ENCODE peak calls at places on chromosomes 1 and 21, in ten cellular contexts. One of them, this sample, is unnamed.

GRCh38 chr1:111622166-111622565 is 2.6 kb downstream of the RAP1A start:
- DNase-seq in fibroblast of lung: no peak
- DNase-seq in choroid plexus epithelial cell: no peak
- DNase-seq in H7: no peak
- DNase-seq in left cardiac atrium: no peak
- DNase-seq in MG63: no peak
- DNase-seq in NCI-H1436: no peak
- DNase-seq in stimulated activated CD4-positive, alpha-beta T cell treated with anti-CD3 and anti-CD28 coated beads, TNF-alpha, amount 100 ng/mL, for 1 hour: no peak
- DNase-seq in substantia nigra: no peak
- DNase-seq in GM03348: no peak
- DNase-seq in this sample: no peak

GRCh38 chr1:53769780-53770179 is 30.8 kb upstream of the GLIS1 start:
- DNase-seq in NCI-H1436: no peak
- DNase-seq in fibroblast of lung: peak; percentile 71
- DNase-seq in left cardiac atrium: no peak
- DNase-seq in choroid plexus epithelial cell: peak; percentile 65
- DNase-seq in substantia nigra: no peak
- DNase-seq in H7: no peak
- DNase-seq in stimulated activated CD4-positive, alpha-beta T cell treated with anti-CD3 and anti-CD28 coated beads, TNF-alpha, amount 100 ng/mL, for 1 hour: no peak
- DNase-seq in MG63: no peak
- DNase-seq in GM03348: peak; percentile 24
- DNase-seq in this sample: no peak

GRCh38 chr1:17713993-17714392 is 41.1 kb upstream of the ACTL8 start:
- DNase-seq in H7: no peak
- DNase-seq in substantia nigra: no peak
- DNase-seq in choroid plexus epithelial cell: no peak
- DNase-seq in GM03348: no peak
- DNase-seq in MG63: no peak
- DNase-seq in fibroblast of lung: no peak
- DNase-seq in stimulated activated CD4-positive, alpha-beta T cell treated with anti-CD3 and anti-CD28 coated beads, TNF-alpha, amount 100 ng/mL, for 1 hour: no peak
- DNase-seq in NCI-H1436: no peak
- DNase-seq in left cardiac atrium: no peak
- DNase-seq in this sample: no peak

GRCh38 chr21:32520885-32521735 is 64.2 kb downstream of the TCP10L start:
- DNase-seq in choroid plexus epithelial cell: peak; percentile 98
- DNase-seq in left cardiac atrium: peak; percentile 95
- DNase-seq in NCI-H1436: no peak
- DNase-seq in H7: no peak
- DNase-seq in fibroblast of lung: peak; percentile 97
- DNase-seq in stimulated activated CD4-positive, alpha-beta T cell treated with anti-CD3 and anti-CD28 coated beads, TNF-alpha, amount 100 ng/mL, for 1 hour: no peak
- DNase-seq in MG63: peak; percentile 84
- DNase-seq in GM03348: peak; percentile 85
- DNase-seq in substantia nigra: peak; percentile 65
- DNase-seq in this sample: no peak

GRCh38 chr21:14911351-14911750 is 153.4 kb downstream of the NRIP1 start:
- DNase-seq in GM03348: no peak
- DNase-seq in fibroblast of lung: no peak
- DNase-seq in substantia nigra: no peak
- DNase-seq in left cardiac atrium: no peak
- DNase-seq in stimulated activated CD4-positive, alpha-beta T cell treated with anti-CD3 and anti-CD28 coated beads, TNF-alpha, amount 100 ng/mL, for 1 hour: no peak
- DNase-seq in choroid plexus epithelial cell: no peak
- DNase-seq in MG63: no peak
- DNase-seq in H7: no peak
- DNase-seq in NCI-H1436: no peak
- DNase-seq in this sample: no peak

GRCh38 chr1:61616830-61617229 is 108.1 kb downstream of the TM2D1 start:
- DNase-seq in substantia nigra: no peak
- DNase-seq in H7: no peak
- DNase-seq in left cardiac atrium: no peak
- DNase-seq in fibroblast of lung: no peak
- DNase-seq in choroid plexus epithelial cell: no peak
- DNase-seq in NCI-H1436: no peak
- DNase-seq in MG63: no peak
- DNase-seq in stimulated activated CD4-positive, alpha-beta T cell treated with anti-CD3 and anti-CD28 coated beads, TNF-alpha, amount 100 ng/mL, for 1 hour: no peak
- DNase-seq in GM03348: no peak
- DNase-seq in this sample: no peak

GRCh38 chr1:46679789-46680573 is 8.3 kb downstream of the TEX38 start:
- DNase-seq in stimulated activated CD4-positive, alpha-beta T cell treated with anti-CD3 and anti-CD28 coated beads, TNF-alpha, amount 100 ng/mL, for 1 hour: no peak
- DNase-seq in left cardiac atrium: no peak
- DNase-seq in choroid plexus epithelial cell: no peak
- DNase-seq in H7: no peak
- DNase-seq in GM03348: no peak
- DNase-seq in NCI-H1436: no peak
- DNase-seq in fibroblast of lung: no peak
- DNase-seq in substantia nigra: no peak
- DNase-seq in MG63: no peak
- DNase-seq in this sample: no peak

GRCh38 chr1:22665752-22666151 is 12.7 kb downstream of the C1QB start:
- DNase-seq in NCI-H1436: peak; percentile 8
- DNase-seq in H7: peak; percentile 86
- DNase-seq in stimulated activated CD4-positive, alpha-beta T cell treated with anti-CD3 and anti-CD28 coated beads, TNF-alpha, amount 100 ng/mL, for 1 hour: no peak
- DNase-seq in GM03348: peak; percentile 64
- DNase-seq in substantia nigra: peak; percentile 24
- DNase-seq in fibroblast of lung: peak; percentile 21
- DNase-seq in MG63: peak; percentile 14
- DNase-seq in choroid plexus epithelial cell: peak; percentile 65
- DNase-seq in left cardiac atrium: no peak
- DNase-seq in this sample: no peak

GRCh38 chr21:42745511-42746239 is 92.3 kb downstream of the PDE9A start:
- DNase-seq in fibroblast of lung: no peak
- DNase-seq in stimulated activated CD4-positive, alpha-beta T cell treated with anti-CD3 and anti-CD28 coated beads, TNF-alpha, amount 100 ng/mL, for 1 hour: no peak
- DNase-seq in H7: no peak
- DNase-seq in NCI-H1436: no peak
- DNase-seq in MG63: no peak
- DNase-seq in choroid plexus epithelial cell: no peak
- DNase-seq in substantia nigra: no peak
- DNase-seq in left cardiac atrium: no peak
- DNase-seq in GM03348: no peak
- DNase-seq in this sample: no peak

GRCh38 chr1:208445710-208446702 is 201.8 kb upstream of the PLXNA2 start:
- DNase-seq in left cardiac atrium: no peak
- DNase-seq in MG63: no peak
- DNase-seq in H7: no peak
- DNase-seq in NCI-H1436: no peak
- DNase-seq in fibroblast of lung: no peak
- DNase-seq in choroid plexus epithelial cell: no peak
- DNase-seq in GM03348: no peak
- DNase-seq in substantia nigra: no peak
- DNase-seq in stimulated activated CD4-positive, alpha-beta T cell treated with anti-CD3 and anti-CD28 coated beads, TNF-alpha, amount 100 ng/mL, for 1 hour: no peak
- DNase-seq in this sample: no peak

GRCh38 chr1:74629283-74629682 is 44.3 kb downstream of the ERICH3 start:
- DNase-seq in fibroblast of lung: no peak
- DNase-seq in H7: peak; percentile 7
- DNase-seq in substantia nigra: no peak
- DNase-seq in NCI-H1436: no peak
- DNase-seq in left cardiac atrium: no peak
- DNase-seq in GM03348: no peak
- DNase-seq in stimulated activated CD4-positive, alpha-beta T cell treated with anti-CD3 and anti-CD28 coated beads, TNF-alpha, amount 100 ng/mL, for 1 hour: no peak
- DNase-seq in choroid plexus epithelial cell: no peak
- DNase-seq in MG63: no peak
- DNase-seq in this sample: no peak

GRCh38 chr1:87134061-87134460 is 194.6 kb upstream of the LMO4 start:
- DNase-seq in fibroblast of lung: no peak
- DNase-seq in H7: peak; percentile 15
- DNase-seq in GM03348: peak; percentile 27
- DNase-seq in stimulated activated CD4-positive, alpha-beta T cell treated with anti-CD3 and anti-CD28 coated beads, TNF-alpha, amount 100 ng/mL, for 1 hour: no peak
- DNase-seq in choroid plexus epithelial cell: no peak
- DNase-seq in MG63: no peak
- DNase-seq in left cardiac atrium: no peak
- DNase-seq in NCI-H1436: no peak
- DNase-seq in substantia nigra: peak; percentile 74
- DNase-seq in this sample: no peak

GRCh38 chr1:171110485-171111340 is 20.0 kb downstream of the FMO3 start:
- DNase-seq in stimulated activated CD4-positive, alpha-beta T cell treated with anti-CD3 and anti-CD28 coated beads, TNF-alpha, amount 100 ng/mL, for 1 hour: no peak
- DNase-seq in substantia nigra: no peak
- DNase-seq in H7: no peak
- DNase-seq in left cardiac atrium: no peak
- DNase-seq in GM03348: peak; percentile 4
- DNase-seq in MG63: no peak
- DNase-seq in NCI-H1436: no peak
- DNase-seq in choroid plexus epithelial cell: peak; percentile 53
- DNase-seq in fibroblast of lung: peak; percentile 89
- DNase-seq in this sample: no peak

GRCh38 chr21:34794686-34795085 is 125.9 kb downstream of the CLIC6 start:
- DNase-seq in choroid plexus epithelial cell: no peak
- DNase-seq in NCI-H1436: no peak
- DNase-seq in stimulated activated CD4-positive, alpha-beta T cell treated with anti-CD3 and anti-CD28 coated beads, TNF-alpha, amount 100 ng/mL, for 1 hour: no peak
- DNase-seq in substantia nigra: no peak
- DNase-seq in GM03348: no peak
- DNase-seq in left cardiac atrium: no peak
- DNase-seq in H7: no peak
- DNase-seq in MG63: no peak
- DNase-seq in fibroblast of lung: no peak
- DNase-seq in this sample: no peak

GRCh38 chr1:84782881-84783280 is 92.6 kb upstream of the SSX2IP start:
- DNase-seq in fibroblast of lung: no peak
- DNase-seq in stimulated activated CD4-positive, alpha-beta T cell treated with anti-CD3 and anti-CD28 coated beads, TNF-alpha, amount 100 ng/mL, for 1 hour: no peak
- DNase-seq in NCI-H1436: no peak
- DNase-seq in GM03348: no peak
- DNase-seq in MG63: no peak
- DNase-seq in left cardiac atrium: no peak
- DNase-seq in substantia nigra: no peak
- DNase-seq in choroid plexus epithelial cell: no peak
- DNase-seq in H7: no peak
- DNase-seq in this sample: no peak

GRCh38 chr1:29650041-29650400 is 413.7 kb downstream of the PTPRU start:
- DNase-seq in fibroblast of lung: no peak
- DNase-seq in stimulated activated CD4-positive, alpha-beta T cell treated with anti-CD3 and anti-CD28 coated beads, TNF-alpha, amount 100 ng/mL, for 1 hour: no peak
- DNase-seq in choroid plexus epithelial cell: no peak
- DNase-seq in left cardiac atrium: no peak
- DNase-seq in GM03348: no peak
- DNase-seq in MG63: no peak
- DNase-seq in substantia nigra: no peak
- DNase-seq in H7: peak; percentile 3
- DNase-seq in NCI-H1436: no peak
- DNase-seq in this sample: no peak

GRCh38 chr21:43936186-43936967 is 71.4 kb downstream of the AGPAT3 start:
- DNase-seq in fibroblast of lung: no peak
- DNase-seq in choroid plexus epithelial cell: no peak
- DNase-seq in substantia nigra: peak; percentile 32
- DNase-seq in MG63: no peak
- DNase-seq in H7: peak; percentile 45
- DNase-seq in stimulated activated CD4-positive, alpha-beta T cell treated with anti-CD3 and anti-CD28 coated beads, TNF-alpha, amount 100 ng/mL, for 1 hour: no peak
- DNase-seq in NCI-H1436: no peak
- DNase-seq in left cardiac atrium: no peak
- DNase-seq in GM03348: peak; percentile 68
- DNase-seq in this sample: no peak

GRCh38 chr21:43188712-43189151 is 19.9 kb downstream of the CRYAA start:
- DNase-seq in stimulated activated CD4-positive, alpha-beta T cell treated with anti-CD3 and anti-CD28 coated beads, TNF-alpha, amount 100 ng/mL, for 1 hour: no peak
- DNase-seq in H7: peak; percentile 42
- DNase-seq in MG63: peak; percentile 90
- DNase-seq in NCI-H1436: no peak
- DNase-seq in substantia nigra: peak; percentile 66
- DNase-seq in GM03348: no peak
- DNase-seq in fibroblast of lung: no peak
- DNase-seq in left cardiac atrium: peak; percentile 41
- DNase-seq in choroid plexus epithelial cell: no peak
- DNase-seq in this sample: no peak

GRCh38 chr1:25204797-25205441 is 27.4 kb downstream of the SYF2 start:
- DNase-seq in NCI-H1436: peak; percentile 22
- DNase-seq in GM03348: peak; percentile 82
- DNase-seq in substantia nigra: no peak
- DNase-seq in left cardiac atrium: no peak
- DNase-seq in choroid plexus epithelial cell: peak; percentile 75
- DNase-seq in MG63: peak; percentile 25
- DNase-seq in stimulated activated CD4-positive, alpha-beta T cell treated with anti-CD3 and anti-CD28 coated beads, TNF-alpha, amount 100 ng/mL, for 1 hour: no peak
- DNase-seq in fibroblast of lung: peak; percentile 68
- DNase-seq in H7: peak; percentile 68
- DNase-seq in this sample: no peak

GRCh38 chr1:22831729-22832413 is 121.2 kb downstream of the EPHB2 start:
- DNase-seq in MG63: peak; percentile 89
- DNase-seq in H7: no peak
- DNase-seq in fibroblast of lung: peak; percentile 88
- DNase-seq in choroid plexus epithelial cell: peak; percentile 66
- DNase-seq in substantia nigra: no peak
- DNase-seq in GM03348: peak; percentile 86
- DNase-seq in stimulated activated CD4-positive, alpha-beta T cell treated with anti-CD3 and anti-CD28 coated beads, TNF-alpha, amount 100 ng/mL, for 1 hour: no peak
- DNase-seq in left cardiac atrium: no peak
- DNase-seq in NCI-H1436: no peak
- DNase-seq in this sample: no peak

GRCh38 chr1:174556392-174556791 is 108.6 kb downstream of the GPR52 start:
- DNase-seq in MG63: no peak
- DNase-seq in H7: no peak
- DNase-seq in substantia nigra: no peak
- DNase-seq in GM03348: no peak
- DNase-seq in stimulated activated CD4-positive, alpha-beta T cell treated with anti-CD3 and anti-CD28 coated beads, TNF-alpha, amount 100 ng/mL, for 1 hour: no peak
- DNase-seq in NCI-H1436: no peak
- DNase-seq in fibroblast of lung: peak; percentile 36
- DNase-seq in choroid plexus epithelial cell: peak; percentile 44
- DNase-seq in left cardiac atrium: no peak
- DNase-seq in this sample: no peak

GRCh38 chr21:28358702-28359101 is 634.0 kb downstream of the LTN1 start:
- DNase-seq in GM03348: no peak
- DNase-seq in NCI-H1436: no peak
- DNase-seq in substantia nigra: no peak
- DNase-seq in fibroblast of lung: no peak
- DNase-seq in MG63: no peak
- DNase-seq in left cardiac atrium: no peak
- DNase-seq in H7: no peak
- DNase-seq in stimulated activated CD4-positive, alpha-beta T cell treated with anti-CD3 and anti-CD28 coated beads, TNF-alpha, amount 100 ng/mL, for 1 hour: no peak
- DNase-seq in choroid plexus epithelial cell: no peak
- DNase-seq in this sample: no peak

GRCh38 chr1:30534551-30534940 is 188.8 kb downstream of the MATN1 start:
- DNase-seq in H7: no peak
- DNase-seq in stimulated activated CD4-positive, alpha-beta T cell treated with anti-CD3 and anti-CD28 coated beads, TNF-alpha, amount 100 ng/mL, for 1 hour: no peak
- DNase-seq in NCI-H1436: no peak
- DNase-seq in choroid plexus epithelial cell: no peak
- DNase-seq in substantia nigra: no peak
- DNase-seq in left cardiac atrium: no peak
- DNase-seq in GM03348: no peak
- DNase-seq in fibroblast of lung: no peak
- DNase-seq in MG63: no peak
- DNase-seq in this sample: no peak

This sample was measured in T-helper 22 cell.